ENCODE peak calls at places on chromosome 10, in five cellular contexts. One of them, this sample, is unnamed.

GRCh38 chr10:5876181-5876768 is 13.4 kb downstream of the ANKRD16 start:
- DNase-seq in heart left ventricle: no peak
- DNase-seq in mammary epithelial cell: peak
- DNase-seq in lower lobe of right lung: no peak
- DNase-seq in spleen: peak
- DNase-seq in this sample: no peak

GRCh38 chr10:112712536-112712935 is 237.5 kb upstream of the TCF7L2 start:
- DNase-seq in spleen: no peak
- DNase-seq in heart left ventricle: no peak
- DNase-seq in mammary epithelial cell: no peak
- DNase-seq in lower lobe of right lung: no peak
- DNase-seq in this sample: no peak

GRCh38 chr10:42744134-42744701 is 38.4 kb upstream of the BMS1 start:
- DNase-seq in heart left ventricle: no peak
- DNase-seq in mammary epithelial cell: no peak
- DNase-seq in spleen: no peak
- DNase-seq in lower lobe of right lung: no peak
- DNase-seq in this sample: no peak

GRCh38 chr10:8331896-8332729 is 277.6 kb downstream of the GATA3 start:
- DNase-seq in spleen: peak
- DNase-seq in heart left ventricle: peak
- DNase-seq in lower lobe of right lung: peak
- DNase-seq in mammary epithelial cell: peak
- DNase-seq in this sample: peak

GRCh38 chr10:32112055-32112454 is 55.8 kb upstream of the KIF5B start:
- DNase-seq in mammary epithelial cell: peak
- DNase-seq in lower lobe of right lung: no peak
- DNase-seq in heart left ventricle: no peak
- DNase-seq in spleen: no peak
- DNase-seq in this sample: no peak

GRCh38 chr10:70664702-70665195 is 7.6 kb upstream of the ADAMTS14 start:
- DNase-seq in lower lobe of right lung: no peak
- DNase-seq in spleen: peak
- DNase-seq in heart left ventricle: peak
- DNase-seq in mammary epithelial cell: peak
- DNase-seq in this sample: peak

GRCh38 chr10:14648042-14648765 is 126.5 kb downstream of the FAM107B start:
- DNase-seq in mammary epithelial cell: peak
- DNase-seq in heart left ventricle: peak
- DNase-seq in lower lobe of right lung: peak
- DNase-seq in spleen: peak
- DNase-seq in this sample: peak

GRCh38 chr10:96743988-96744585 is 23.8 kb upstream of the PIK3AP1 start:
- DNase-seq in spleen: no peak
- DNase-seq in lower lobe of right lung: no peak
- DNase-seq in heart left ventricle: no peak
- DNase-seq in mammary epithelial cell: no peak
- DNase-seq in this sample: no peak

GRCh38 chr10:20407421-20407820 is 489.7 kb downstream of the NEBL start:
- DNase-seq in spleen: no peak
- DNase-seq in lower lobe of right lung: no peak
- DNase-seq in mammary epithelial cell: no peak
- DNase-seq in heart left ventricle: no peak
- DNase-seq in this sample: no peak

GRCh38 chr10:36358736-36359135 is 716.6 kb upstream of the FZD8 start:
- DNase-seq in spleen: no peak
- DNase-seq in heart left ventricle: no peak
- DNase-seq in lower lobe of right lung: no peak
- DNase-seq in mammary epithelial cell: no peak
- DNase-seq in this sample: no peak

GRCh38 chr10:6108631-6109443 is 20.0 kb downstream of the RBM17 start:
- DNase-seq in spleen: no peak
- DNase-seq in heart left ventricle: no peak
- DNase-seq in lower lobe of right lung: no peak
- DNase-seq in mammary epithelial cell: peak
- DNase-seq in this sample: no peak

GRCh38 chr10:26520575-26520974 is 82.4 kb downstream of the APBB1IP start:
- DNase-seq in lower lobe of right lung: no peak
- DNase-seq in heart left ventricle: no peak
- DNase-seq in spleen: no peak
- DNase-seq in mammary epithelial cell: no peak
- DNase-seq in this sample: no peak

GRCh38 chr10:18918545-18918944 is 130.1 kb upstream of the MALRD1 start:
- DNase-seq in lower lobe of right lung: no peak
- DNase-seq in spleen: no peak
- DNase-seq in mammary epithelial cell: peak
- DNase-seq in heart left ventricle: no peak
- DNase-seq in this sample: no peak

GRCh38 chr10:75512534-75512933 is 81.1 kb downstream of the LRMDA start:
- DNase-seq in heart left ventricle: no peak
- DNase-seq in mammary epithelial cell: peak
- DNase-seq in spleen: no peak
- DNase-seq in lower lobe of right lung: peak
- DNase-seq in this sample: no peak

GRCh38 chr10:34407227-34407626 is 407.9 kb downstream of the PARD3 start:
- DNase-seq in spleen: no peak
- DNase-seq in lower lobe of right lung: no peak
- DNase-seq in mammary epithelial cell: no peak
- DNase-seq in heart left ventricle: peak
- DNase-seq in this sample: no peak

GRCh38 chr10:24872049-24872789 is 80.2 kb downstream of the PRTFDC1 start:
- DNase-seq in spleen: no peak
- DNase-seq in lower lobe of right lung: no peak
- DNase-seq in mammary epithelial cell: no peak
- DNase-seq in heart left ventricle: no peak
- DNase-seq in this sample: no peak

GRCh38 chr10:35822316-35822715 is 180.2 kb upstream of the FZD8 start:
- DNase-seq in mammary epithelial cell: peak
- DNase-seq in spleen: no peak
- DNase-seq in lower lobe of right lung: peak
- DNase-seq in heart left ventricle: peak
- DNase-seq in this sample: peak

GRCh38 chr10:131695814-131696165 is 205.0 kb upstream of the PPP2R2D start:
- DNase-seq in spleen: no peak
- DNase-seq in lower lobe of right lung: no peak
- DNase-seq in mammary epithelial cell: no peak
- DNase-seq in heart left ventricle: no peak
- DNase-seq in this sample: no peak

GRCh38 chr10:126350216-126350992 is 37.9 kb downstream of the ADAM12 start:
- DNase-seq in mammary epithelial cell: peak
- DNase-seq in spleen: no peak
- DNase-seq in lower lobe of right lung: no peak
- DNase-seq in heart left ventricle: no peak
- DNase-seq in this sample: no peak

GRCh38 chr10:2246747-2247146 is 509.4 kb upstream of the ADARB2 start:
- DNase-seq in mammary epithelial cell: peak
- DNase-seq in heart left ventricle: no peak
- DNase-seq in lower lobe of right lung: no peak
- DNase-seq in spleen: no peak
- DNase-seq in this sample: no peak

GRCh38 chr10:61621538-61622150 is 41.1 kb upstream of the CABCOCO1 start:
- DNase-seq in spleen: no peak
- DNase-seq in lower lobe of right lung: no peak
- DNase-seq in heart left ventricle: no peak
- DNase-seq in mammary epithelial cell: no peak
- DNase-seq in this sample: no peak

GRCh38 chr10:119024882-119025281 is 4.6 kb upstream of the NANOS1 start:
- DNase-seq in spleen: no peak
- DNase-seq in mammary epithelial cell: no peak
- DNase-seq in heart left ventricle: no peak
- DNase-seq in lower lobe of right lung: no peak
- DNase-seq in this sample: no peak

GRCh38 chr10:16832351-16833080 is 15.3 kb upstream of the RSU1 start:
- DNase-seq in lower lobe of right lung: no peak
- DNase-seq in mammary epithelial cell: peak
- DNase-seq in spleen: no peak
- DNase-seq in heart left ventricle: peak
- DNase-seq in this sample: no peak

GRCh38 chr10:58266003-58266825 is 1.5 kb downstream of the IPMK start:
- DNase-seq in spleen: no peak
- DNase-seq in lower lobe of right lung: no peak
- DNase-seq in mammary epithelial cell: peak
- DNase-seq in heart left ventricle: no peak
- DNase-seq in this sample: no peak

GRCh38 chr10:114483575-114483974 is 79.3 kb upstream of the AFAP1L2 start:
- DNase-seq in lower lobe of right lung: no peak
- DNase-seq in heart left ventricle: peak
- DNase-seq in mammary epithelial cell: no peak
- DNase-seq in spleen: no peak
- DNase-seq in this sample: no peak

GRCh38 chr10:118459642-118460193 is 117.6 kb upstream of the FAM204A start:
- DNase-seq in mammary epithelial cell: peak
- DNase-seq in lower lobe of right lung: peak
- DNase-seq in spleen: no peak
- DNase-seq in heart left ventricle: peak
- DNase-seq in this sample: no peak

GRCh38 chr10:3151889-3152565 is 20.6 kb downstream of the PITRM1 start:
- DNase-seq in mammary epithelial cell: no peak
- DNase-seq in heart left ventricle: no peak
- DNase-seq in spleen: no peak
- DNase-seq in lower lobe of right lung: no peak
- DNase-seq in this sample: peak

GRCh38 chr10:274866-275265 is 139.6 kb downstream of the ZMYND11 start:
- DNase-seq in mammary epithelial cell: no peak
- DNase-seq in spleen: no peak
- DNase-seq in heart left ventricle: no peak
- DNase-seq in lower lobe of right lung: no peak
- DNase-seq in this sample: no peak

GRCh38 chr10:87622290-87623004 is 37.2 kb upstream of the PAPSS2 start:
- DNase-seq in lower lobe of right lung: no peak
- DNase-seq in mammary epithelial cell: peak
- DNase-seq in spleen: no peak
- DNase-seq in heart left ventricle: no peak
- DNase-seq in this sample: no peak

GRCh38 chr10:52312999-52313349 is 1.1 kb upstream of the DKK1 start:
- DNase-seq in spleen: no peak
- DNase-seq in lower lobe of right lung: no peak
- DNase-seq in mammary epithelial cell: no peak
- DNase-seq in heart left ventricle: no peak
- DNase-seq in this sample: no peak

GRCh38 chr10:52316005-52316404 is 1.9 kb downstream of the DKK1 start:
- DNase-seq in spleen: no peak
- DNase-seq in heart left ventricle: no peak
- DNase-seq in lower lobe of right lung: no peak
- DNase-seq in mammary epithelial cell: no peak
- DNase-seq in this sample: no peak

GRCh38 chr10:52314822-52315552 is 906 bp downstream of the DKK1 start:
- DNase-seq in spleen: peak
- DNase-seq in heart left ventricle: no peak
- DNase-seq in mammary epithelial cell: peak
- DNase-seq in lower lobe of right lung: no peak
- DNase-seq in this sample: peak

GRCh38 chr10:52313350-52314006 is 603 bp upstream of the DKK1 start:
- DNase-seq in mammary epithelial cell: no peak
- DNase-seq in spleen: no peak
- DNase-seq in lower lobe of right lung: no peak
- DNase-seq in heart left ventricle: no peak
- DNase-seq in this sample: no peak

GRCh38 chr10:52314007-52314821 is at the start of gene DKK1:
- DNase-seq in lower lobe of right lung: peak
- DNase-seq in spleen: peak
- DNase-seq in heart left ventricle: peak
- DNase-seq in mammary epithelial cell: peak
- DNase-seq in this sample: peak
- H3K4me3 ChIP-seq in lower lobe of right lung: peak
- H3K4me3 ChIP-seq in spleen: peak
- H3K4me3 ChIP-seq in heart left ventricle: peak
- H3K4me3 ChIP-seq in mammary epithelial cell: peak
- H3K4me3 ChIP-seq in this sample: peak

DNA sequence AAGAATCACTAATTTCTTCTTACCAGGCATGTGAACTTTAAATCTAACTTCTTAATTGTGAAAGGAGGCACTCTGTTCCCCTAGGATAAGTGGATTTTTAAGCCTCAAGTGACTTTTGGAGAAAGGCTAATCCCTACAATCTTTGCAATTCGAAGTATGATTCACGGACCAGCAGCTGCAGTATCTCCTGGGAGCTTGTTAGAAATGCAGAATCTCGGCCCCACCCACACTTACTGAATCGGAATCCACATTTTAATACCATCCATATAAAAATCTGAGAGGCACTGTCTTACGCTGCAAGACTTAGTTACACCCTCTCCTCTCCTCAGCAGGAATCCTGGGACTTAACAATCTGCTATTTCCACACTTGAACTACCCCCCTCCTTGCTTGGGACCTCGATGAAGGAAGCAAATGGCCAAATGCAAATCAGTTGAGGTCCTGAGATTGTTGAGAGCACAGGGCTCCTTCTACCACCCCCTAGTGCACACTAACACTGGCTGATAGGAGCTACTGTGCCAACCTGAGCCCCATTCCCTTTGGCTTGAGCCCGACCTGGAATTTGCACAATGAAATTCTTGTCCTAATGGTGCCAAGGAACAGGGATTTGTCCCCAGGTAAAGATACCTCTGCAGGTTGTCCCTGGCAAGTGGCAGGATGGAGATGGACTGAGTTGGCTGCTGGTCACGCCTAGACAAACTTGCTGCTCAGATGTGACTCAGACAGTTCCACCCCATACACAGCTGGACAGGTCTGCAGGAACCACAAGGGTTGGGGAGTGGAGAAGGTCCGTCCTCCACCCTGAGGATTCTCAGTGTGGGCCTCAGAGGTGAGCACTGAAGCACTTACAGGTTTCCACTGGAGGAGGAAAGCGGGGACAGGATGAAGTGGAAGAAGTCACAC is 20.8 kb downstream of the ITPRIP start:
- DNase-seq in heart left ventricle: no peak
- DNase-seq in lower lobe of right lung: no peak
- DNase-seq in spleen: peak
- DNase-seq in mammary epithelial cell: peak
- DNase-seq in this sample: peak
- H3K27ac ChIP-seq in heart left ventricle: peak
- H3K27ac ChIP-seq in lower lobe of right lung: peak
- H3K27ac ChIP-seq in spleen: no peak
- H3K27ac ChIP-seq in mammary epithelial cell: peak
- H3K27ac ChIP-seq in this sample: no peak

GRCh38 chr10:128422999-128423398 is 296.8 kb upstream of the MKI67 start:
- DNase-seq in spleen: no peak
- DNase-seq in heart left ventricle: no peak
- DNase-seq in mammary epithelial cell: no peak
- DNase-seq in lower lobe of right lung: no peak
- DNase-seq in this sample: no peak
- H3K4me3 ChIP-seq in spleen: no peak
- H3K4me3 ChIP-seq in heart left ventricle: no peak
- H3K4me3 ChIP-seq in mammary epithelial cell: no peak
- H3K4me3 ChIP-seq in lower lobe of right lung: no peak
- H3K4me3 ChIP-seq in this sample: no peak

GRCh38 chr10:59724098-59724938 is 14.7 kb upstream of the SLC16A9 start:
- DNase-seq in mammary epithelial cell: no peak
- DNase-seq in spleen: no peak
- DNase-seq in lower lobe of right lung: no peak
- DNase-seq in heart left ventricle: no peak
- DNase-seq in this sample: no peak
- H3K27ac ChIP-seq in mammary epithelial cell: no peak
- H3K27ac ChIP-seq in spleen: no peak
- H3K27ac ChIP-seq in lower lobe of right lung: peak
- H3K27ac ChIP-seq in heart left ventricle: no peak
- H3K27ac ChIP-seq in this sample: no peak